ENCODE peak calls at places on chromosomes 12 and 14, in ten cellular contexts. Z is fibroblast of mammary gland, X is DMS53, A is SK-N-SH, J is psoas muscle, D is GOT3, W is T-helper 2 cell, G is GM20000, H is GDM1, F is T-cell. E is an unnamed sample.

GRCh38 chr12:119113587-119113986 is 65.1 kb upstream of the HSPB8 start:
- DNase-seq in Z (no peak), X (no peak), A (no peak), J (no peak), D (no peak), W (no peak), G (no peak), H (no peak), F (no peak), E (no peak)

GRCh38 chr12:105761075-105761474 is 377.7 kb downstream of the NUAK1 start:
- DNase-seq in Z (no peak), X (peak), A (no peak), J (no peak), D (no peak), W (no peak), G (no peak), H (no peak), F (no peak), E (no peak)

GRCh38 chr12:15276088-15276698 is 46.1 kb upstream of the PTPRO start:
- DNase-seq in Z (peak), X (peak), A (peak), J (no peak), D (no peak), W (no peak), G (no peak), H (no peak), F (no peak), E (peak)

GRCh38 chr14:26935733-26936132 is 337.9 kb upstream of the NOVA1 start:
- DNase-seq in Z (no peak), X (no peak), A (no peak), J (no peak), D (no peak), W (no peak), G (no peak), H (no peak), F (no peak), E (no peak)

GRCh38 chr12:66070378-66071120 is 60.0 kb downstream of the LLPH start:
- DNase-seq in Z (no peak), X (no peak), A (no peak), J (no peak), D (no peak), W (no peak), G (no peak), H (no peak), F (no peak), E (no peak)

GRCh38 chr12:89162704-89163261 is 189.5 kb downstream of the DUSP6 start:
- DNase-seq in Z (peak), X (peak), A (no peak), J (peak), D (peak), W (no peak), G (peak), H (peak), F (no peak), E (no peak)

GRCh38 chr14:96614528-96614927 is 112.3 kb downstream of the PAPOLA start:
- DNase-seq in Z (no peak), X (peak), A (peak), J (no peak), D (no peak), W (no peak), G (no peak), H (no peak), F (no peak), E (peak)

GRCh38 chr14:32408018-32408417 is 78.9 kb downstream of the AKAP6 start:
- DNase-seq in Z (peak), X (no peak), A (no peak), J (no peak), D (no peak), W (no peak), G (no peak), H (no peak), F (no peak), E (no peak)

GRCh38 chr12:108641446-108642268 is 8.0 kb upstream of the SELPLG start:
- DNase-seq in Z (no peak), X (peak), A (no peak), J (no peak), D (no peak), W (no peak), G (no peak), H (no peak), F (no peak), E (no peak)

GRCh38 chr14:55926007-55926406 is 192.2 kb upstream of the PELI2 start:
- DNase-seq in Z (no peak), X (peak), A (no peak), J (no peak), D (no peak), W (no peak), G (no peak), H (no peak), F (no peak), E (peak)

GRCh38 chr12:64034901-64035576 is 187.1 kb downstream of the KICS2 start:
- DNase-seq in Z (no peak), X (no peak), A (no peak), J (no peak), D (no peak), W (no peak), G (no peak), H (no peak), F (no peak), E (no peak)

GRCh38 chr12:77746108-77746507 is 84.6 kb upstream of the NAV3 start:
- DNase-seq in Z (peak), X (peak), A (no peak), J (no peak), D (no peak), W (no peak), G (peak), H (no peak), F (no peak), E (peak)

GRCh38 chr12:106223485-106224391 is 24.1 kb downstream of the CKAP4 start:
- DNase-seq in Z (peak), X (peak), A (peak), J (peak), D (no peak), W (peak), G (peak), H (peak), F (peak), E (peak)

GRCh38 chr12:84793558-84794367 is 118.8 kb downstream of the SLC6A15 start:
- DNase-seq in Z (peak), X (peak), A (no peak), J (no peak), D (no peak), W (no peak), G (no peak), H (no peak), F (no peak), E (no peak)

GRCh38 chr12:93829073-93829472 is 151.9 kb downstream of the CRADD start:
- DNase-seq in Z (no peak), X (no peak), A (no peak), J (no peak), D (no peak), W (no peak), G (no peak), H (no peak), F (no peak), E (no peak)

GRCh38 chr14:57863471-57863870 is 2.4 kb downstream of the SLC35F4 start:
- DNase-seq in Z (no peak), X (no peak), A (no peak), J (no peak), D (no peak), W (no peak), G (no peak), H (no peak), F (no peak), E (no peak)

GRCh38 chr12:45913631-45914030 is 76.7 kb downstream of the SCAF11 start:
- DNase-seq in Z (no peak), X (no peak), A (no peak), J (no peak), D (no peak), W (no peak), G (no peak), H (no peak), F (no peak), E (no peak)